ENCODE peak calls at places on chromosomes 6 and 20, in ten cellular contexts. One of them, this sample, is unnamed.

GRCh38 chr6:95803889-95804288 is 211.9 kb upstream of the FUT9 start:
- DNase-seq in CD8-positive, alpha-beta T cell: no peak
- DNase-seq in stomach: no peak
- DNase-seq in MCF 10A: no peak
- DNase-seq in Calu3: no peak
- DNase-seq in endothelial cell: no peak
- DNase-seq in prostate gland: no peak
- DNase-seq in PC-9: no peak
- DNase-seq in GM20000: no peak
- DNase-seq in cardiac fibroblast: no peak
- DNase-seq in this sample: no peak

GRCh38 chr6:31037692-31038091 is 27.4 kb downstream of the MUC22 start:
- DNase-seq in CD8-positive, alpha-beta T cell: no peak
- DNase-seq in stomach: no peak
- DNase-seq in MCF 10A: no peak
- DNase-seq in Calu3: no peak
- DNase-seq in endothelial cell: no peak
- DNase-seq in prostate gland: no peak
- DNase-seq in PC-9: no peak
- DNase-seq in GM20000: no peak
- DNase-seq in cardiac fibroblast: peak
- DNase-seq in this sample: no peak

GRCh38 chr20:36646678-36647077 is 682 bp upstream of the SLA2 start:
- DNase-seq in CD8-positive, alpha-beta T cell: no peak
- DNase-seq in stomach: no peak
- DNase-seq in MCF 10A: peak
- DNase-seq in Calu3: no peak
- DNase-seq in endothelial cell: no peak
- DNase-seq in prostate gland: no peak
- DNase-seq in PC-9: no peak
- DNase-seq in GM20000: no peak
- DNase-seq in cardiac fibroblast: no peak
- DNase-seq in this sample: no peak

GRCh38 chr20:41592516-41593192 is 25.5 kb downstream of the CHD6 start:
- DNase-seq in CD8-positive, alpha-beta T cell: no peak
- DNase-seq in stomach: no peak
- DNase-seq in MCF 10A: no peak
- DNase-seq in Calu3: no peak
- DNase-seq in endothelial cell: no peak
- DNase-seq in prostate gland: no peak
- DNase-seq in PC-9: no peak
- DNase-seq in GM20000: no peak
- DNase-seq in cardiac fibroblast: no peak
- DNase-seq in this sample: no peak

GRCh38 chr6:21479140-21479539 is 114.4 kb upstream of the SOX4 start:
- DNase-seq in CD8-positive, alpha-beta T cell: no peak
- DNase-seq in stomach: no peak
- DNase-seq in MCF 10A: peak
- DNase-seq in Calu3: no peak
- DNase-seq in endothelial cell: no peak
- DNase-seq in prostate gland: peak
- DNase-seq in PC-9: no peak
- DNase-seq in GM20000: no peak
- DNase-seq in cardiac fibroblast: peak
- DNase-seq in this sample: no peak

GRCh38 chr6:43786664-43787329 is 16.8 kb downstream of the VEGFA start:
- DNase-seq in CD8-positive, alpha-beta T cell: no peak
- DNase-seq in stomach: no peak
- DNase-seq in MCF 10A: no peak
- DNase-seq in Calu3: no peak
- DNase-seq in endothelial cell: no peak
- DNase-seq in prostate gland: no peak
- DNase-seq in PC-9: no peak
- DNase-seq in GM20000: no peak
- DNase-seq in cardiac fibroblast: peak
- DNase-seq in this sample: no peak

GRCh38 chr6:52233975-52234823 is 10.1 kb downstream of the IL17F start:
- DNase-seq in CD8-positive, alpha-beta T cell: no peak
- DNase-seq in stomach: peak
- DNase-seq in MCF 10A: peak
- DNase-seq in Calu3: peak
- DNase-seq in endothelial cell: peak
- DNase-seq in prostate gland: peak
- DNase-seq in PC-9: peak
- DNase-seq in GM20000: peak
- DNase-seq in cardiac fibroblast: peak
- DNase-seq in this sample: peak

GRCh38 chr6:6970851-6971250 is 136.9 kb upstream of the RREB1 start:
- DNase-seq in CD8-positive, alpha-beta T cell: no peak
- DNase-seq in stomach: no peak
- DNase-seq in MCF 10A: no peak
- DNase-seq in Calu3: no peak
- DNase-seq in endothelial cell: no peak
- DNase-seq in prostate gland: no peak
- DNase-seq in PC-9: no peak
- DNase-seq in GM20000: no peak
- DNase-seq in cardiac fibroblast: no peak
- DNase-seq in this sample: no peak

GRCh38 chr6:127058027-127058426 is 60.4 kb upstream of the RSPO3 start:
- DNase-seq in CD8-positive, alpha-beta T cell: no peak
- DNase-seq in stomach: no peak
- DNase-seq in MCF 10A: no peak
- DNase-seq in Calu3: no peak
- DNase-seq in endothelial cell: no peak
- DNase-seq in prostate gland: no peak
- DNase-seq in PC-9: no peak
- DNase-seq in GM20000: no peak
- DNase-seq in cardiac fibroblast: peak
- DNase-seq in this sample: no peak

GRCh38 chr20:48612335-48612734 is 215.5 kb downstream of the PREX1 start:
- DNase-seq in CD8-positive, alpha-beta T cell: no peak
- DNase-seq in stomach: no peak
- DNase-seq in MCF 10A: no peak
- DNase-seq in Calu3: no peak
- DNase-seq in endothelial cell: no peak
- DNase-seq in prostate gland: no peak
- DNase-seq in PC-9: no peak
- DNase-seq in GM20000: no peak
- DNase-seq in cardiac fibroblast: no peak
- DNase-seq in this sample: no peak

GRCh38 chr20:20363449-20364015 is 4.4 kb upstream of the INSM1 start:
- DNase-seq in CD8-positive, alpha-beta T cell: no peak
- DNase-seq in stomach: no peak
- DNase-seq in MCF 10A: no peak
- DNase-seq in Calu3: no peak
- DNase-seq in endothelial cell: no peak
- DNase-seq in prostate gland: no peak
- DNase-seq in PC-9: no peak
- DNase-seq in GM20000: peak
- DNase-seq in cardiac fibroblast: no peak
- DNase-seq in this sample: no peak

GRCh38 chr6:73451166-73452106 is 661 bp downstream of the CGAS start:
- DNase-seq in CD8-positive, alpha-beta T cell: peak
- DNase-seq in stomach: peak
- DNase-seq in MCF 10A: peak
- DNase-seq in Calu3: peak
- DNase-seq in endothelial cell: peak
- DNase-seq in prostate gland: peak
- DNase-seq in PC-9: peak
- DNase-seq in GM20000: peak
- DNase-seq in cardiac fibroblast: peak
- DNase-seq in this sample: peak

GRCh38 chr6:145532361-145532760 is 203.0 kb downstream of the EPM2A start:
- DNase-seq in CD8-positive, alpha-beta T cell: no peak
- DNase-seq in stomach: no peak
- DNase-seq in MCF 10A: no peak
- DNase-seq in Calu3: no peak
- DNase-seq in endothelial cell: no peak
- DNase-seq in prostate gland: no peak
- DNase-seq in PC-9: no peak
- DNase-seq in GM20000: no peak
- DNase-seq in cardiac fibroblast: no peak
- DNase-seq in this sample: no peak

GRCh38 chr6:150043096-150043495 is 17.8 kb upstream of the RAET1L start:
- DNase-seq in CD8-positive, alpha-beta T cell: no peak
- DNase-seq in stomach: no peak
- DNase-seq in MCF 10A: no peak
- DNase-seq in Calu3: no peak
- DNase-seq in endothelial cell: no peak
- DNase-seq in prostate gland: no peak
- DNase-seq in PC-9: no peak
- DNase-seq in GM20000: no peak
- DNase-seq in cardiac fibroblast: no peak
- DNase-seq in this sample: no peak

GRCh38 chr6:43269273-43270007 is 26.2 kb downstream of the TTBK1 start:
- DNase-seq in CD8-positive, alpha-beta T cell: peak
- DNase-seq in stomach: peak
- DNase-seq in MCF 10A: no peak
- DNase-seq in Calu3: peak
- DNase-seq in endothelial cell: no peak
- DNase-seq in prostate gland: no peak
- DNase-seq in PC-9: no peak
- DNase-seq in GM20000: no peak
- DNase-seq in cardiac fibroblast: no peak
- DNase-seq in this sample: no peak

GRCh38 chr20:59992531-59992930 is 34.3 kb downstream of the CDH26 start:
- DNase-seq in CD8-positive, alpha-beta T cell: no peak
- DNase-seq in stomach: no peak
- DNase-seq in MCF 10A: peak
- DNase-seq in Calu3: no peak
- DNase-seq in endothelial cell: no peak
- DNase-seq in prostate gland: no peak
- DNase-seq in PC-9: no peak
- DNase-seq in GM20000: no peak
- DNase-seq in cardiac fibroblast: peak
- DNase-seq in this sample: no peak
- TF ChIP-seq CTCF in CD8-positive, alpha-beta T cell: no peak
- TF ChIP-seq CTCF in stomach: no peak
- TF ChIP-seq CTCF in MCF 10A: peak
- TF ChIP-seq CTCF in Calu3: peak
- TF ChIP-seq CTCF in endothelial cell: no peak
- TF ChIP-seq CTCF in prostate gland: no peak
- TF ChIP-seq CTCF in PC-9: peak
- TF ChIP-seq CTCF in GM20000: no peak
- TF ChIP-seq CTCF in cardiac fibroblast: no peak
- TF ChIP-seq CTCF in this sample: no peak

GRCh38 chr6:116971959-116972358 is 94.9 kb downstream of the RFX6 start:
- DNase-seq in CD8-positive, alpha-beta T cell: no peak
- DNase-seq in stomach: no peak
- DNase-seq in MCF 10A: peak
- DNase-seq in Calu3: peak
- DNase-seq in endothelial cell: peak
- DNase-seq in prostate gland: no peak
- DNase-seq in PC-9: peak
- DNase-seq in GM20000: peak
- DNase-seq in cardiac fibroblast: peak
- DNase-seq in this sample: peak
- TF ChIP-seq CTCF in CD8-positive, alpha-beta T cell: peak
- TF ChIP-seq CTCF in stomach: no peak
- TF ChIP-seq CTCF in MCF 10A: peak
- TF ChIP-seq CTCF in Calu3: peak
- TF ChIP-seq CTCF in endothelial cell: peak
- TF ChIP-seq CTCF in prostate gland: peak
- TF ChIP-seq CTCF in PC-9: peak
- TF ChIP-seq CTCF in GM20000: peak
- TF ChIP-seq CTCF in cardiac fibroblast: peak
- TF ChIP-seq CTCF in this sample: peak

GRCh38 chr6:168132531-168133184 is 53.6 kb upstream of the FRMD1 start:
- DNase-seq in CD8-positive, alpha-beta T cell: no peak
- DNase-seq in stomach: peak
- DNase-seq in MCF 10A: no peak
- DNase-seq in Calu3: peak
- DNase-seq in endothelial cell: peak
- DNase-seq in prostate gland: peak
- DNase-seq in PC-9: no peak
- DNase-seq in GM20000: no peak
- DNase-seq in cardiac fibroblast: peak
- DNase-seq in this sample: no peak
- TF ChIP-seq CTCF in CD8-positive, alpha-beta T cell: no peak
- TF ChIP-seq CTCF in stomach: no peak
- TF ChIP-seq CTCF in MCF 10A: peak
- TF ChIP-seq CTCF in Calu3: peak
- TF ChIP-seq CTCF in endothelial cell: no peak
- TF ChIP-seq CTCF in prostate gland: peak
- TF ChIP-seq CTCF in PC-9: no peak
- TF ChIP-seq CTCF in GM20000: no peak
- TF ChIP-seq CTCF in cardiac fibroblast: peak
- TF ChIP-seq CTCF in this sample: no peak

DNA sequence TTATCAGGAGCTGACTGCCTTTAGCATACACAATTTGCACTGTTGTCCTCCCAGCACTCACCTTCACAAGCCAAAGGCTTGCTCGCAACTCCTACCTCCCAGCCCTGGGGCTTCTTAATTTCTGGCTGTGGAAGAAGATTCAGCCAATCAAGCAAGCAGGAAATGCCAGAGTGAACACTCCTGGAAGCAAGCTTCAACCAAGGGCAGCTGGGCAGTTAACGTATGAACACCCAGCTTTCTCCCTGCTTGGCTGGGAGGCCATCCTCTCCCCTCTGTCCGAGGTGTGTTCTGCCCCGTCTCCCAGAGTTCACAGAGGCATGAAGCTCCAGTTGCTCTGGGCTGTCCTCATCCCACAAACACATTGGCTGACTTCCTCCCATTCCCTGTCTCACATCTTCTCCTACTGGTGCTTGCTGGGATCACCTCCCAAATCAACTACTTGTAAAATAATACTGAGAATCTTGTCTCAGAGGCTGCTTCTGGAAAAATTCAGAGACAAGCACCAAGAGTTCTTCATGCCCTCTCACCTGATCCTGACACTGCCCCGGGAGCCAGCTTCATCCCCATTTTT is 15.3 kb upstream of the SRSF6 start:
- DNase-seq in CD8-positive, alpha-beta T cell: no peak
- DNase-seq in stomach: no peak
- DNase-seq in MCF 10A: no peak
- DNase-seq in Calu3: no peak
- DNase-seq in endothelial cell: no peak
- DNase-seq in prostate gland: no peak
- DNase-seq in PC-9: no peak
- DNase-seq in GM20000: no peak
- DNase-seq in cardiac fibroblast: no peak
- DNase-seq in this sample: no peak
- TF ChIP-seq CTCF in CD8-positive, alpha-beta T cell: no peak
- TF ChIP-seq CTCF in stomach: no peak
- TF ChIP-seq CTCF in MCF 10A: peak
- TF ChIP-seq CTCF in Calu3: no peak
- TF ChIP-seq CTCF in endothelial cell: no peak
- TF ChIP-seq CTCF in prostate gland: no peak
- TF ChIP-seq CTCF in PC-9: peak
- TF ChIP-seq CTCF in GM20000: no peak
- TF ChIP-seq CTCF in cardiac fibroblast: peak
- TF ChIP-seq CTCF in this sample: no peak

GRCh38 chr6:32967151-32968091 is 973 bp upstream of the BRD2 start:
- DNase-seq in CD8-positive, alpha-beta T cell: no peak
- DNase-seq in stomach: no peak
- DNase-seq in MCF 10A: peak
- DNase-seq in Calu3: peak
- DNase-seq in endothelial cell: peak
- DNase-seq in prostate gland: no peak
- DNase-seq in PC-9: peak
- DNase-seq in GM20000: no peak
- DNase-seq in cardiac fibroblast: peak
- DNase-seq in this sample: no peak
- TF ChIP-seq CTCF in CD8-positive, alpha-beta T cell: peak
- TF ChIP-seq CTCF in stomach: no peak
- TF ChIP-seq CTCF in MCF 10A: peak
- TF ChIP-seq CTCF in Calu3: peak
- TF ChIP-seq CTCF in endothelial cell: no peak
- TF ChIP-seq CTCF in prostate gland: peak
- TF ChIP-seq CTCF in PC-9: peak
- TF ChIP-seq CTCF in GM20000: peak
- TF ChIP-seq CTCF in cardiac fibroblast: peak
- TF ChIP-seq CTCF in this sample: peak

This sample was measured in GM10248.